ENCODE peak calls at places on chromosomes 16 and 17, in four cellular contexts. C, K, Y and J are unnamed samples.
A peak's percentile ranks its signal among the peaks of the same experiment; 100 is the strongest.

GRCh38 chr16:49884033-49884707 is 28.3 kb upstream of the ZNF423 start:
- DNase-seq in C (no peak), K (no peak), Y (no peak), J (no peak)

GRCh38 chr17:82113941-82114340 is 15.9 kb upstream of the FASN start:
- DNase-seq in C (no peak), K (no peak), Y (no peak), J (no peak)

GRCh38 chr16:12188674-12189249 is 212.2 kb downstream of the SNX29 start:
- DNase-seq in C (no peak), K (no peak), Y (no peak), J (no peak)

GRCh38 chr16:20339744-20340143 is 12.4 kb upstream of the GP2 start:
- DNase-seq in C (no peak), K (no peak), Y (no peak), J (no peak)

GRCh38 chr16:3188925-3189825 is 1.2 kb downstream of the OR1F1 start:
- DNase-seq in C (no peak), K (no peak), Y (no peak), J (peak; percentile 78)

GRCh38 chr16:35391328-35391727 is 1931.9 kb downstream of the TP53TG3F start:
- DNase-seq in C (no peak), K (no peak), Y (no peak), J (no peak)

GRCh38 chr17:72123964-72124791 is 3.4 kb downstream of the SOX9 start:
- DNase-seq in C (no peak), K (no peak), Y (no peak), J (no peak)

GRCh38 chr16:5852151-5852550 is 754.6 kb upstream of the EEF2KMT start:
- DNase-seq in C (no peak), K (no peak), Y (no peak), J (no peak)

GRCh38 chr17:64155751-64156544 is 26.0 kb upstream of the ERN1 start:
- DNase-seq in C (peak; percentile 48), K (no peak), Y (no peak), J (no peak)

GRCh38 chr17:5329784-5330557 is 47.9 kb downstream of the RABEP1 start:
- DNase-seq in C (no peak), K (no peak), Y (peak; percentile 22), J (no peak)

GRCh38 chr16:86665319-86665675 is 86.9 kb downstream of the FOXL1 start:
- DNase-seq in C (no peak), K (no peak), Y (no peak), J (no peak)

GRCh38 chr17:65568918-65569317 is 7.5 kb upstream of the AXIN2 start:
- DNase-seq in C (no peak), K (no peak), Y (no peak), J (no peak)

GRCh38 chr17:29982991-29983390 is 41.6 kb downstream of the EFCAB5 start:
- DNase-seq in C (no peak), K (no peak), Y (no peak), J (no peak)

GRCh38 chr17:18038149-18038850 is 668 bp downstream of the ATPAF2 start:
- DNase-seq in C (no peak), K (no peak), Y (no peak), J (no peak)

GRCh38 chr16:55039511-55039910 is 108.8 kb downstream of the IRX5 start:
- DNase-seq in C (no peak), K (no peak), Y (no peak), J (no peak)

GRCh38 chr17:81049973-81050551 is 15.1 kb downstream of the BAIAP2 start:
- DNase-seq in C (no peak), K (peak; percentile 87), Y (no peak), J (peak; percentile 91)

GRCh38 chr17:18093616-18094408 is 6.1 kb downstream of the DRG2 start:
- DNase-seq in C (no peak), K (no peak), Y (no peak), J (peak; percentile 70)

GRCh38 chr16:72427001-72427785 is 255.2 kb upstream of the PMFBP1 start:
- DNase-seq in C (no peak), K (no peak), Y (no peak), J (no peak)

GRCh38 chr16:1002399-1003161 is 21.0 kb downstream of the SOX8 start:
- DNase-seq in C (no peak), K (no peak), Y (no peak), J (peak; percentile 97)

GRCh38 chr17:67624886-67625656 is 92.7 kb upstream of the NOL11 start:
- DNase-seq in C (no peak), K (no peak), Y (no peak), J (no peak)

GRCh38 chr17:47621293-47622178 is 28.2 kb upstream of the KPNB1 start:
- DNase-seq in C (no peak), K (no peak), Y (no peak), J (peak; percentile 93)

GRCh38 chr17:37516131-37516561 is 26.5 kb downstream of the DUSP14 start:
- DNase-seq in C (no peak), K (no peak), Y (no peak), J (no peak)

GRCh38 chr17:33375086-33375485 is 82.0 kb upstream of the ASIC2 start:
- DNase-seq in C (no peak), K (no peak), Y (no peak), J (no peak)

GRCh38 chr16:70653809-70654771 is 7.7 kb downstream of the IL34 start:
- DNase-seq in C (peak; percentile 79), K (peak; percentile 67), Y (peak; percentile 80), J (peak; percentile 88)

GRCh38 chr16:83965444-83966152 is 2.4 kb upstream of the NECAB2 start:
- DNase-seq in C (no peak), K (no peak), Y (no peak), J (no peak)

GRCh38 chr16:84885024-84885910 is 65.5 kb downstream of the CRISPLD2 start:
- DNase-seq in C (peak; percentile 31), K (no peak), Y (no peak), J (no peak)

GRCh38 chr17:82246365-82247174 is 17.7 kb downstream of the SLC16A3 start:
- DNase-seq in C (no peak), K (no peak), Y (no peak), J (no peak)

GRCh38 chr17:63843387-63844292 is 1.2 kb upstream of the SMARCD2 start:
- DNase-seq in C (no peak), K (no peak), Y (peak; percentile 31), J (peak; percentile 47)

GRCh38 chr16:89002851-89003830 is 26.1 kb upstream of the CBFA2T3 start:
- DNase-seq in C (no peak), K (no peak), Y (no peak), J (peak; percentile 43)

GRCh38 chr17:82049521-82049971 is 2.1 kb downstream of the RFNG start:
- DNase-seq in C (no peak), K (no peak), Y (no peak), J (no peak)

GRCh38 chr17:64244165-64244564 is 18.9 kb downstream of the TEX2 start:
- DNase-seq in C (no peak), K (no peak), Y (no peak), J (no peak)

GRCh38 chr17:56997313-56997712 is 19.4 kb downstream of the SCPEP1 start:
- DNase-seq in C (no peak), K (no peak), Y (no peak), J (no peak)

GRCh38 chr17:59370580-59371299 is 39.3 kb downstream of the YPEL2 start:
- DNase-seq in C (no peak), K (no peak), Y (no peak), J (no peak)

GRCh38 chr16:5015351-5015750 is 18.4 kb downstream of the NAGPA start:
- DNase-seq in C (no peak), K (no peak), Y (no peak), J (no peak)

DNA sequence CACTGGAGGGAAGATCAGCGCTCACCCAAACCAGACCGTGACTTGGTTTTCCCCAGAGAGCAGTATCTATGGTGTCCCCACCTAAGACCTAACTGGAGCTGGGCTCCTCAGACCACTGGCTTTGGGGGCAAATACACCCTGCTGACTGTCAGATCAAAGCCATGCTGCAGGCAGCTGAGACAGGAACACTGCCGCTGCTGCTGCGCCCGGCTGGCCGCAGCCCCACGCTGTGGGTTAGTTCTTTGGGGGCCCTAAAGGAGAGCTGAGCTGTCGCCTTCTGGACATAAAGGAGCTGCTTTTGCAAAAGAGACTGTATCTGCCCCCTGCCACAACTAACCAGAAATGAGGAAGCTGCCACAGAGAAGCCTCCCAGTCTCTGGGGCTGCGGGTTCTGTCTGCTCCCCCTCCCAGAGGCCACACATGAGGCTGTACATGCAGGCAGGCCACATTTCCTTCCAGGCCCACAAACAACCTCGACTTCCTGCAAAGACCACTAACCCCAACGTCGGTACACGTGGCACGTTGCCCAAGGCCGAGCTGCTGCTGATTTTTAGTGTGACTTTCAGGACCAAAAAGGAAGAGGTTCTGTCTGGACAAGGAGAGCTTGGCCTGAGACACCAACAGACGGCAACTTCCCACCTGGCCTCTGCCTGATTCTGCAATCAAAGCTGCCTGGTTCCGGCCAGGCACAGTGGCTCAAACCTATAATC is 18.2 kb upstream of the ABR start:
- DNase-seq in C (peak; percentile 61), K (peak; percentile 91), Y (peak; percentile 50), J (peak; percentile 16)
- H3K27ac ChIP-seq in C (peak overlapping the region; percentile 75), K (peak overlapping the region; percentile 82), Y (no peak overlapping the region), J (no peak overlapping the region)

DNA sequence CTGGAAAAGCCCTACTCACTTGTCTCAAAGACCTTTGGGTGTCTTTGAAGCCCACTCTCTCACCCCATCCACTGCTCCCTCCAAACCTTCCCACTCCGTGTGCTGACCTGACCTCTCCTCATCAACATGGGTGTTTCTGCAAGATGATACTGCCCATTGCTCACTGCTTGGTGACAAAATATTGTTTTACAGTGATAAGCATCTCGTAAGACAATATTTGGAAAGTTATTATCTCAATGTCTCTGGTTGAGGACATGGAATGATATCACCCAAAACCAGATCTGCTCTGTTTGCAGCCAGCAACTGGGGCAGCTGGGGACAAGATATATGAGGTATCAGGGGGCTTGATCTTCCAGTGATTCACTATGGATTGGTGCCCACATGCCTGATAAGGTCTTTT is 195.8 kb downstream of the SALL1 start:
- DNase-seq in C (no peak), K (no peak), Y (no peak), J (no peak)
- H3K4me1 ChIP-seq in C (no peaks in the 10 kb centered on the region), K (no peaks in the 10 kb centered on the region), Y (no peaks in the 10 kb centered on the region), J (no peaks in the 10 kb centered on the region)

GRCh38 chr17:49020609-49021008 is 23.4 kb downstream of the IGF2BP1 start:
- DNase-seq in C (no peak), K (no peak), Y (no peak), J (no peak)

GRCh38 chr17:49021095-49021767 is 24.0 kb downstream of the IGF2BP1 start:
- DNase-seq in C (no peak), K (no peak), Y (no peak), J (no peak)

GRCh38 chr17:49016775-49017463 is 19.7 kb downstream of the IGF2BP1 start:
- DNase-seq in C (no peak), K (peak; percentile 69), Y (no peak), J (peak; percentile 90)

GRCh38 chr17:49018116-49018612 is 21.0 kb downstream of the IGF2BP1 start:
- DNase-seq in C (no peak), K (no peak), Y (no peak), J (no peak)

DNA sequence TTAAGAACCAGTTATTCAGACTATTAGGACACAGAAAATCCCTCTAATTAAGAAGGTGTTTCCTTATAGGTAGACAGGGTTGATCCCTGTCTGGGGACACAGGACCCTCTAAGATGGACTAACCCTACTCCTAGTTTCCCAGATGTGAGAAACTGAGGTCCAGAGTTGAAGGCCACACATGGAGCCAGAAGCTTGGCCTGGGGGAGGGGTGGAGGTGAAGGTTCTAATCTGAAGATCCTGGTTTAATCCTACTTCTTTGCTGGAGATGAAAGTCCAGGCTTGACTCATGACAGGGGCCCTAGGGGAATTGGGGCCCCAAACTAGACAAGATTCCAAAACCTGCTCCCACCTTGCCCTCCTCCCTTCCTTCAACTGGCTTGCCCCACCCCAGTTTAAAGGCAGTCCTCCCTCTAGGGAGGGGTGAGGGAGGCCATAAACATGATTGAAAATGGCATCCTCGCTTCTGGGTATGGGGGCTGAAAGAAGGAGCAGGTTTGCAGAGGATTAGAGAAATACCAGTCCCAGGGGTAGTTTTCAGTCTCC is 21.6 kb downstream of the IGF2BP1 start:
- DNase-seq in C (no peak), K (no peak), Y (no peak), J (no peak)
- H3K27me3 ChIP-seq in C (peaks cover 2% of the 10 kb centered on the region), K (peaks cover 48% of the 10 kb centered on the region), Y (no peaks in the 10 kb centered on the region), J (peaks cover 11% of the 10 kb centered on the region)

GRCh38 chr17:28907709-28908475 is 5.0 kb upstream of the DHRS13 start:
- DNase-seq in C (no peak), K (no peak), Y (no peak), J (no peak)
- H3K27ac ChIP-seq in C (peak overlapping the region; percentile 44), K (peak overlapping the region; percentile 45), Y (no peak overlapping the region), J (no peak overlapping the region)